ENCODE peak calls at places on chromosomes 7 and 10, in eight cellular contexts. Q is GM12878, P is WERI-Rb-1, R is psoas muscle, K is Caco-2, J is hepatocyte, V is IMR-90, N is body of pancreas. T is an unnamed sample.

GRCh38 chr7:112571852-112572607 is 91.2 kb downstream of the LSMEM1 start:
- DNase-seq in R (no peak), P (no peak), J (no peak), N (no peak), K (no peak), V (no peak), Q (no peak), T (no peak)

GRCh38 chr10:126570631-126571170 is 99.8 kb downstream of the C10orf90 start:
- DNase-seq in R (no peak), P (no peak), N (no peak), V (no peak), J (no peak), K (no peak), Q (no peak), T (no peak)

GRCh38 chr10:89792187-89792586 is 90.8 kb downstream of the KIF20B start:
- DNase-seq in R (no peak), K (no peak), J (no peak), P (no peak), Q (no peak), V (peak), N (no peak), T (no peak)

GRCh38 chr10:33270971-33271370 is 63.5 kb downstream of the NRP1 start:
- DNase-seq in K (no peak), P (no peak), Q (no peak), J (no peak), N (no peak), V (no peak), R (no peak), T (no peak)

GRCh38 chr7:45456747-45457146 is 117.4 kb upstream of the ADCY1 start:
- DNase-seq in V (no peak), P (no peak), N (no peak), Q (no peak), K (no peak), R (no peak), J (no peak), T (no peak)

GRCh38 chr10:104824378-104825006 is 183.4 kb downstream of the SORCS3 start:
- DNase-seq in K (peak), V (no peak), P (no peak), Q (no peak), N (peak), R (no peak), J (peak), T (no peak)

GRCh38 chr10:84329094-84329611 is 764 bp downstream of the CCSER2 start:
- DNase-seq in J (peak), N (no peak), R (no peak), Q (no peak), P (peak), K (peak), V (peak), T (no peak)

GRCh38 chr7:102203218-102203617 is 83.5 kb upstream of the SH2B2 start:
- DNase-seq in R (no peak), Q (no peak), P (no peak), V (no peak), K (no peak), J (no peak), N (no peak), T (no peak)

GRCh38 chr10:6050801-6051445 is 11.2 kb downstream of the IL2RA start:
- DNase-seq in N (peak), P (no peak), Q (peak), K (peak), V (peak), J (peak), R (peak), T (no peak)

GRCh38 chr10:102403115-102403514 is 7.6 kb downstream of the NFKB2 start:
- DNase-seq in V (no peak), Q (no peak), P (no peak), R (no peak), J (no peak), N (no peak), K (no peak), T (no peak)

GRCh38 chr7:158416283-158416933 is 171.2 kb downstream of the PTPRN2 start:
- DNase-seq in J (no peak), Q (no peak), P (peak), N (no peak), V (no peak), K (no peak), R (no peak), T (no peak)

GRCh38 chr7:137635874-137636273 is 210.9 kb downstream of the DGKI start:
- DNase-seq in V (no peak), N (no peak), K (no peak), R (no peak), Q (no peak), J (no peak), P (no peak), T (no peak)

GRCh38 chr7:81111358-81111757 is 192.5 kb upstream of the SEMA3C start:
- DNase-seq in P (no peak), N (no peak), V (peak), K (no peak), R (no peak), Q (no peak), J (peak), T (no peak)

GRCh38 chr10:58086144-58086762 is 181.4 kb downstream of the IPMK start:
- DNase-seq in N (no peak), R (no peak), Q (no peak), P (no peak), K (no peak), J (no peak), V (no peak), T (no peak)

DNA sequence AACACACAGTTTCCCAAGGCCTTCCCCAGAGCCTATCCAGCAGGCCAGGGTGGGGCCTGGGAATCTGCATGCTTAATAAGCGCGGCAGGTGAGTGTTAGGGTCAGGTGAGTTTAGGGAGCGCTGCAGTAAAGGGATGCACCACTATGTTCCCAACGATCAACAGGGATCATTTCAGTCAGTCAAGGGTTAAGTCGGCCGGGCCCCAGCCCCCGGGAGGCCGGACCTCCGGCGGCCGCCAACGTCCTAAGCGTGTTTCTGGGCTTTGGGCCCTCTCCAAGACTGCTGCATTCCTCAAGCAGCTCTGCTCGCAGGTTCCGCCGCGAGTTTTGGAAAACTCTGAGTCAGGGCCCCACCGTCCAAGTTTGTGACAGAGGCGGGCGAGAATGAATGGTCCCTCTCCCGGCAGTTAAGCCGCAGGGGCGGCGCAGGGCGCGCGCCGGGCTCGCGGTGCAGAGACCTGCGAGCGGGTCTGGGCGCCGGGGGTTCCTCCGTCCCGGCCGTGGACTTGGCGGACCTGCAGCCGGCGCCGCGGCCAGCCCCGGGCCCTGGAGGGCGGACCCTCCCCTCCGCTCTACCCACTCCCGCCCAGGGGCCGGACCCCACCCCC is 81.6 kb downstream of the ARHGAP22 start:
- DNase-seq in J (peak), N (peak), Q (no peak), P (peak), K (peak), V (peak), R (peak), T (peak)
- TF ChIP-seq CTCF in J (no peak), N (no peak), Q (no peak), P (no peak), K (no peak), V (no peak), R (no peak), T (no peak)

GRCh38 chr7:56092789-56093531 is at the start of gene PHKG1:
- DNase-seq in J (no peak), K (peak), Q (no peak), P (peak), R (peak), N (peak), V (peak), T (peak)
- H3K4me3 ChIP-seq in J (no peak), K (no peak), Q (no peak), P (no peak), R (peak), N (no peak), V (no peak), T (peak)

GRCh38 chr10:60238408-60239100 is 151.1 kb downstream of the ANK3 start:
- DNase-seq in K (peak), Q (peak), N (peak), R (no peak), V (peak), P (no peak), J (peak), T (peak)
- TF ChIP-seq CTCF in K (peak), Q (peak), N (peak), R (peak), V (peak), P (peak), J (peak), T (no peak)

GRCh38 chr10:27995311-27995710 is 3.6 kb downstream of the ODAD2 start:
- DNase-seq in K (no peak), Q (no peak), R (no peak), N (no peak), J (no peak), V (no peak), P (no peak), T (no peak)

GRCh38 chr10:28001353-28001752 is 2.5 kb upstream of the ODAD2 start:
- DNase-seq in K (no peak), V (no peak), N (no peak), P (no peak), R (no peak), J (no peak), Q (no peak), T (no peak)

GRCh38 chr10:27997865-27998177 is 1.1 kb downstream of the ODAD2 start:
- DNase-seq in N (no peak), K (no peak), R (no peak), J (no peak), V (no peak), Q (no peak), P (no peak), T (no peak)

GRCh38 chr10:27998954-27999275 is at the start of gene ODAD2:
- DNase-seq in J (no peak), R (no peak), N (no peak), K (no peak), V (no peak), Q (no peak), P (no peak), T (no peak)

DNA sequence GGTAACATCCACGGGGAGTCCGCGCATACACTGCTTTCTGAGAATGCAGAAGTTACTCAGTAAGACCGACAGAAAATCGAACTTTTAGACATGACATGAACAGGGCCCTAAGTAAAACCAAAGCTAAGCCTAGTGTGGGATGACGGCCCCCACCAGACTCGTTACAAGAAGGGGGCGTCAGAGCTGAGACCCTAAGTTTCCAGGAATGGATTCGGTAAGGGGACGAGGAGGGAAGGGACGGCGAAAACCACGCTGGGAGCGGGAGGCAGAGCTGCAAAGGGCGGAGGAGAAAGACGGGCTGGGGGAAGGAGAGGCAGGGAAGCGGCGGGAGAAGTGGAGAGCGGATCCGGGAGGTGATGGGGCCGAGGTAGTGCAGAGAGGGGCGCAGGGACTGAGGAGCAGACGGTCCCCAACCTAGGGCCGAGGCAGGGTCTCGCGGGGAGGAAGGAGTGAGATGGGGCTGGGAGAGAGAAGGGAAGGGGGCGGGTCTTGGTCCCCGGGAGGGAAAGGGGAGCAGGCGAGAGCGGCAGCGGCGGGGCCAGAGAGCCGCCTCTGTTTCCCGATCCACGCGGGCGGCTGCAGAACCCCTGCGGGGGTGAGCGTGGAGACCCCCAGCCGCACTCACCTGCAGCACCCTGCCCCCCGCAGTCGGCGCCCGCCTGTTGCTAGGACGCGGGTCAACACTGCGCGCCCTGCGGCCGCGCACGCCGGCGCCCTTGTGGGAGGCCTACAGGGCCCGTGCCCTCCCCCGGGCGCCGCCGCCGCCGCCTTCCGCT is 513 bp downstream of the ODAD2 start:
- DNase-seq in P (peak), N (peak), K (peak), J (peak), R (peak), V (peak), Q (no peak), T (no peak)
- H3K4me3 ChIP-seq in P (peak), N (peak), K (peak), J (peak), R (peak), V (peak), Q (no peak), T (peak)